ENCODE peak calls at places on chromosomes 12 and 14, in four cellular contexts. One of them, this sample, is unnamed.

GRCh38 chr12:65878540-65878939 is 54.3 kb downstream of the HMGA2 start:
- DNase-seq in PC-3: peak
- DNase-seq in ovary: no peak
- DNase-seq in CD8-positive, alpha-beta T cell: no peak
- DNase-seq in this sample: no peak

GRCh38 chr12:45439039-45439438 is 223.1 kb downstream of the ANO6 start:
- DNase-seq in PC-3: peak
- DNase-seq in ovary: no peak
- DNase-seq in CD8-positive, alpha-beta T cell: no peak
- DNase-seq in this sample: no peak

GRCh38 chr12:47942327-47943230 is 20.8 kb upstream of the TMEM106C start:
- DNase-seq in PC-3: no peak
- DNase-seq in ovary: peak
- DNase-seq in CD8-positive, alpha-beta T cell: no peak
- DNase-seq in this sample: no peak

GRCh38 chr14:25116607-25117006 is 66.7 kb upstream of the STXBP6 start:
- DNase-seq in PC-3: no peak
- DNase-seq in ovary: no peak
- DNase-seq in CD8-positive, alpha-beta T cell: no peak
- DNase-seq in this sample: no peak

GRCh38 chr12:66602483-66603143 is 76.3 kb downstream of the GRIP1 start:
- DNase-seq in PC-3: no peak
- DNase-seq in ovary: no peak
- DNase-seq in CD8-positive, alpha-beta T cell: no peak
- DNase-seq in this sample: no peak

GRCh38 chr12:130462558-130462924 is 124.9 kb downstream of the PIWIL1 start:
- DNase-seq in PC-3: no peak
- DNase-seq in ovary: no peak
- DNase-seq in CD8-positive, alpha-beta T cell: no peak
- DNase-seq in this sample: no peak

GRCh38 chr12:128009108-128009507 is 257.9 kb upstream of the TMEM132C start:
- DNase-seq in PC-3: peak
- DNase-seq in ovary: no peak
- DNase-seq in CD8-positive, alpha-beta T cell: no peak
- DNase-seq in this sample: no peak

GRCh38 chr12:121933522-121934317 is 15.3 kb downstream of the CFAP251 start:
- DNase-seq in PC-3: no peak
- DNase-seq in ovary: no peak
- DNase-seq in CD8-positive, alpha-beta T cell: no peak
- DNase-seq in this sample: no peak

GRCh38 chr12:88371416-88372183 is 208.7 kb downstream of the KITLG start:
- DNase-seq in PC-3: peak
- DNase-seq in ovary: no peak
- DNase-seq in CD8-positive, alpha-beta T cell: no peak
- DNase-seq in this sample: no peak

DNA sequence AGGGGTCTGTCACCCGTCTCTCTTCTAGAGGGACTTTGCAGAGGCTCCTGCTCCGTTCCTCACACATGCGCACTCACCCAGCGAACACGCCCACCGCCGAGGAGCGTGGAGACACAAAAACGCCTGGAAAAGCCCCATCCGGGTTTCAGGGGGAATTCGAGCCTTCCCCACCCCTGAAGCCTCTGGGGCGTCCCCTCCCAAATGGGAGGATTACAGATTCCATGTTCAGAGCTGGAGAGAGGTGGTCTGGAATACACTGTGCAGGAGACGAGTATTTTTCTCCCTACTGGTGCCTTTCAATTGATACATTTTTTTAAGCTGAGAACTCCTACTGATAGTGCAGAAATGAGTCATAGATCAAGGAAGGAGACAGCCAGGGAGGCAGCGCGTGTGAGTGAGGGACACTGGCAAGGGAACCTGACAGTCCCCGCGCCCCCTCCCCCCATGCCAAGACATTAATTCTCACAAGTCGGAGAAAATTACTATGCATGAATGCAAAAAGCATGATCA is 37.0 kb downstream of the BCL11B start:
- DNase-seq in PC-3: no peak
- DNase-seq in ovary: no peak
- DNase-seq in CD8-positive, alpha-beta T cell: no peak
- DNase-seq in this sample: no peak
- H3K27ac ChIP-seq in PC-3: no peak
- H3K27ac ChIP-seq in ovary: no peak
- H3K27ac ChIP-seq in CD8-positive, alpha-beta T cell: peak
- H3K27ac ChIP-seq in this sample: no peak

GRCh38 chr12:6768385-6769002 is 2.3 kb downstream of the PTMS start:
- DNase-seq in PC-3: no peak
- DNase-seq in ovary: no peak
- DNase-seq in CD8-positive, alpha-beta T cell: no peak
- DNase-seq in this sample: no peak
- H3K27ac ChIP-seq in PC-3: no peak
- H3K27ac ChIP-seq in ovary: peak
- H3K27ac ChIP-seq in CD8-positive, alpha-beta T cell: no peak
- H3K27ac ChIP-seq in this sample: no peak

GRCh38 chr12:52228931-52229330 is 4.1 kb upstream of the KRT7 start:
- DNase-seq in PC-3: peak
- DNase-seq in ovary: no peak
- DNase-seq in CD8-positive, alpha-beta T cell: no peak
- DNase-seq in this sample: no peak
- H3K27ac ChIP-seq in PC-3: peak
- H3K27ac ChIP-seq in ovary: no peak
- H3K27ac ChIP-seq in CD8-positive, alpha-beta T cell: no peak
- H3K27ac ChIP-seq in this sample: no peak

GRCh38 chr14:21302013-21302857 is 22.4 kb downstream of the RPGRIP1 start:
- DNase-seq in PC-3: no peak
- DNase-seq in ovary: no peak
- DNase-seq in CD8-positive, alpha-beta T cell: no peak
- DNase-seq in this sample: no peak

GRCh38 chr14:21300892-21301291 is 21.0 kb downstream of the RPGRIP1 start:
- DNase-seq in PC-3: no peak
- DNase-seq in ovary: no peak
- DNase-seq in CD8-positive, alpha-beta T cell: no peak
- DNase-seq in this sample: peak

GRCh38 chr14:21299562-21300130 is 19.8 kb downstream of the RPGRIP1 start:
- DNase-seq in PC-3: no peak
- DNase-seq in ovary: no peak
- DNase-seq in CD8-positive, alpha-beta T cell: no peak
- DNase-seq in this sample: no peak

DNA sequence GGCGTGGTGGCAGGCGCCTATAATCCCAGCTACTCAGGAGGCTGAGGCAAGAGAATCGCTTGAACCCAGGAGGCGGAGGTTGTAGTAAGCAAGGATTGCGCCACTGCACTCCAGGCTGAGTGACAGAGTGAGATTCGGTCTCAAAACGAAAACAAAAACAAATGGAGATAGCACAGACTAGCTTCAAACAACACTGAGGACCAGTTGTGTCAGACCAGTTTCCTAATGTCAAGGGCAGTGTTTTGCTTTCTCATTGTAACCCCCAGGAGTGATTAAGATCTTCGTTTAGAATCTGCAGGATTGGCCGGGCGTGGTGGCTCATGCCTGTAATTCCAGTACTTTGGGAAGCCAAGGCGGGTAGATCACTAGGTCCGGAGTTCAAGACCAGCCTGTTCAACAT is 18.5 kb downstream of the RPGRIP1 start:
- DNase-seq in PC-3: no peak
- DNase-seq in ovary: no peak
- DNase-seq in CD8-positive, alpha-beta T cell: no peak
- DNase-seq in this sample: no peak
- H3K27ac ChIP-seq in PC-3: no peak
- H3K27ac ChIP-seq in ovary: no peak
- H3K27ac ChIP-seq in CD8-positive, alpha-beta T cell: no peak
- H3K27ac ChIP-seq in this sample: no peak